ENCODE peak calls at places on chromosomes 4 and X, in nine cellular contexts. L is pancreas; K is hepatocyte; U is GM12865; F is epithelial cell of esophagus; A is fibroblast of pulmonary artery; Q is upper lobe of right lung; J is CD8-positive, alpha-beta T cell; H is AG09319. W is an unnamed sample.

GRCh38 chrX:141468940-141469339 is 115.6 kb downstream of the SPANXA1 start:
- DNase-seq in L (no peak), K (no peak), U (no peak), F (peak; percentile 49), A (peak; percentile 73), Q (no peak), J (no peak), H (no peak), W (no peak)

GRCh38 chrX:69093960-69094935 is 71.0 kb downstream of the PJA1 start:
- DNase-seq in L (peak; percentile 44), K (peak; percentile 74), U (peak; percentile 45), F (peak; percentile 64), A (peak; percentile 70), Q (no peak), J (no peak), H (peak; percentile 23), W (peak; percentile 70)

GRCh38 chr4:77305766-77306165 is 148.8 kb downstream of the CCNG2 start:
- DNase-seq in L (no peak), K (no peak), U (no peak), F (no peak), A (no peak), Q (no peak), J (no peak), H (no peak), W (no peak)

GRCh38 chr4:10161840-10162239 is 45.2 kb upstream of the WDR1 start:
- DNase-seq in L (no peak), K (no peak), U (no peak), F (no peak), A (no peak), Q (no peak), J (no peak), H (no peak), W (no peak)

GRCh38 chrX:9940397-9940796 is 26.8 kb upstream of the CLDN34 start:
- DNase-seq in L (no peak), K (no peak), U (no peak), F (peak; percentile 67), A (peak; percentile 59), Q (no peak), J (no peak), H (no peak), W (peak; percentile 3)

GRCh38 chr4:186067757-186068385 is 1.1 kb upstream of the TLR3 start:
- DNase-seq in L (peak; percentile 79), K (peak; percentile 68), U (peak; percentile 74), F (peak; percentile 56), A (peak; percentile 68), Q (peak; percentile 71), J (peak; percentile 17), H (peak; percentile 22), W (peak; percentile 45)

GRCh38 chrX:120377179-120377578 is 15.3 kb downstream of the ATP1B4 start:
- DNase-seq in L (no peak), K (no peak), U (no peak), F (no peak), A (no peak), Q (no peak), J (no peak), H (no peak), W (no peak)

GRCh38 chr4:142883433-142883832 is 37.3 kb upstream of the INPP4B start:
- DNase-seq in L (no peak), K (peak; percentile 26), U (peak; percentile 15), F (peak; percentile 12), A (no peak), Q (no peak), J (no peak), H (no peak), W (peak; percentile 13)

GRCh38 chrX:47646636-47647035 is 3.7 kb downstream of the ELK1 start:
- DNase-seq in L (no peak), K (no peak), U (no peak), F (no peak), A (no peak), Q (no peak), J (no peak), H (no peak), W (no peak)

GRCh38 chrX:47643926-47644325 is 6.4 kb downstream of the ELK1 start:
- DNase-seq in L (no peak), K (no peak), U (no peak), F (peak; percentile 13), A (peak; percentile 66), Q (no peak), J (no peak), H (no peak), W (peak; percentile 58)

GRCh38 chrX:47645530-47645929 is 4.8 kb downstream of the ELK1 start:
- DNase-seq in L (no peak), K (no peak), U (no peak), F (peak; percentile 34), A (no peak), Q (no peak), J (no peak), H (no peak), W (peak; percentile 30)

GRCh38 chrX:47648376-47648775 is 2.0 kb downstream of the ELK1 start:
- DNase-seq in L (no peak), K (no peak), U (no peak), F (no peak), A (no peak), Q (no peak), J (no peak), H (no peak), W (peak; percentile 30)

GRCh38 chrX:47644557-47645091 is 5.7 kb downstream of the ELK1 start:
- DNase-seq in L (no peak), K (peak; percentile 42), U (no peak), F (peak; percentile 37), A (peak; percentile 63), Q (no peak), J (no peak), H (no peak), W (peak; percentile 39)
- TF ChIP-seq CTCF in L (no peak), K (peak; percentile 8), U (peak; percentile 27), F (peak; percentile 57), A (peak; percentile 64), Q (peak; percentile 35), J (no peak), H (peak; percentile 40), W (peak; percentile 52)

GRCh38 chr4:23333946-23334878 is 555.6 kb downstream of the PPARGC1A start:
- DNase-seq in L (peak; percentile 15), K (peak; percentile 26), U (peak; percentile 71), F (peak; percentile 86), A (peak; percentile 96), Q (no peak), J (no peak), H (no peak), W (peak; percentile 65)
- TF ChIP-seq CTCF in L (no peak), K (peak; percentile 18), U (peak; percentile 7), F (peak; percentile 15), A (peak; percentile 4), Q (no peak), J (no peak), H (no peak), W (no peak)

GRCh38 chrX:46573331-46573895 is at the start of gene CHST7:
- DNase-seq in L (peak; percentile 30), K (peak; percentile 68), U (peak; percentile 74), F (peak; percentile 59), A (peak; percentile 61), Q (peak; percentile 84), J (peak; percentile 22), H (no peak), W (peak; percentile 71)

GRCh38 chrX:46573896-46574336 is 351 bp downstream of the CHST7 start:
- DNase-seq in L (peak; percentile 37), K (peak; percentile 57), U (peak; percentile 86), F (peak; percentile 67), A (peak; percentile 59), Q (peak; percentile 80), J (peak; percentile 45), H (no peak), W (peak; percentile 56)

GRCh38 chrX:46574337-46574940 is 874 bp downstream of the CHST7 start:
- DNase-seq in L (no peak), K (no peak), U (peak; percentile 58), F (peak; percentile 15), A (no peak), Q (no peak), J (peak; percentile 1), H (no peak), W (no peak)

GRCh38 chrX:46571423-46572294 is 1.9 kb upstream of the CHST7 start:
- DNase-seq in L (no peak), K (no peak), U (peak; percentile 58), F (no peak), A (no peak), Q (no peak), J (no peak), H (no peak), W (no peak)

DNA sequence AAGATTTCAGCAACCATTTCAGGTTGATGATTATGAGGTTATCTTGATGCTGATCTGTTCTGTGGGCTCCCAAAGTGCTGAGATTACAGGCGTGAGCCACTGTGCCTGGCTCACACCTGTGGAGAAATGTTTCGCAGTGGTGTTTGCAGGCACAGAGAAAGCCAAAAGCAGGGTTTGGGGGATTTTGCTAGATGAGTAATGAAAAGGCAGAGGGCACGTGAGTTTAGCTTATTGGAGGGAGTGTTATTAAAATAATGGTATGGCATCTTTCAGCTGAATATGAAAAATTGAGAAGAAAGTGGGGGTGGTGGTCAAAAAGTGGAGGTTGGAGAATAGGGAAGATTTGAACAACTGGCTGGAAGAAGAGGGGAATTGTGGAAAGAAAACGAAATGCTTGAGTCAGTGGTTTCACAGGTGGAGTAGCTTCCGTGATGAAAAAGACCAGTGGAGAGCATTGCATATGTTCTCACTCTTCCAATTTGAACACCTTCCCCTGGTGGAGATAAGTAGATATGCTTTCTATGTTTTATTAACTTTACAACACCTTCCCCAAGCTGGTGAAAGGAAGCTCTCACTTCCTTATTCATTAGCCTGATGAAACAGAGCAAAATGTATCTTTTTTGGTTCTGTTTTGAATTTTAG is 1.1 kb upstream of the CHST7 start:
- DNase-seq in L (no peak), K (no peak), U (peak; percentile 69), F (peak; percentile 12), A (no peak), Q (no peak), J (peak; percentile 1), H (no peak), W (no peak)
- TF ChIP-seq CTCF in L (no peak), K (no peak), U (peak; percentile 29), F (peak; percentile 6), A (peak; percentile 2), Q (no peak), J (no peak), H (no peak), W (no peak)

GRCh38 chrX:41332988-41333743 is 796 bp upstream of the DDX3X start:
- DNase-seq in L (peak; percentile 90), K (peak; percentile 89), U (peak; percentile 93), F (peak; percentile 75), A (peak; percentile 85), Q (peak; percentile 93), J (peak; percentile 81), H (no peak), W (peak; percentile 87)

GRCh38 chrX:41332005-41332404 is 2.0 kb upstream of the DDX3X start:
- DNase-seq in L (no peak), K (no peak), U (no peak), F (peak; percentile 30), A (no peak), Q (no peak), J (no peak), H (no peak), W (no peak)

GRCh38 chrX:41333994-41334865 is at the start of gene DDX3X:
- DNase-seq in L (peak; percentile 92), K (peak; percentile 89), U (peak; percentile 92), F (peak; percentile 79), A (peak; percentile 90), Q (peak; percentile 90), J (peak; percentile 71), H (peak; percentile 84), W (peak; percentile 90)

GRCh38 chrX:41333744-41333993 is 293 bp upstream of the DDX3X start:
- DNase-seq in L (no peak), K (peak; percentile 81), U (peak; percentile 92), F (peak; percentile 76), A (peak; percentile 91), Q (no peak), J (no peak), H (peak; percentile 78), W (peak; percentile 89)

DNA sequence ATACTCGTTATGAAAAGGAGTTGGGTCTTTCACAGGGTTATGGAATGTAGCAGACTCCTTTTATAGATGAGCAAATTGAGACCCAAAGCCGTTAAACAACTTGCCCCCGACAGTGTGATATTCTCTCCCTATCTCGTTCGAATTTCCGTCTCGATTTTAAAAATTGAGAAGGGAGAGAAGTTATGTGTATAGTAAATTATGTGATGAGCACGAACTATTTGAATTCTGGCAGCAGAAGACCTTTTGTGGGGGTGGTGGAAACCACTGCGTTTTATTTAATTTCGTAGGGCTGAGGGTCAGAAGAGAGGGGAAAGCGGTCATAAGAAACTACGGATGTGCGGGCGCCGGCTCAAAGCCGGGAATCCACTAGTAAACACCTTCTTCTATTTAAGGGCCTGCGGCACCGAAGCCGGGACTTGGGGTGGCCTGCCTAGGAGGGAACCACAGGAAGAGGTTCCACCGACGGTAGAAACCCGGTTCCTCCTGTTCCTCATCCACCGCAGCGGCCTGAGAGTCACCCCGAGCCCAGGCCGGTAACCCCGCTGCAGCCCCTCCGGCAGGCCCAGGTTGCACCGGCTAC is 1.5 kb upstream of the DDX3X start:
- DNase-seq in L (no peak), K (peak; percentile 37), U (peak; percentile 54), F (peak; percentile 37), A (peak; percentile 33), Q (no peak), J (peak; percentile 14), H (no peak), W (peak; percentile 49)
- TF ChIP-seq CTCF in L (no peak), K (no peak), U (no peak), F (no peak), A (no peak), Q (no peak), J (no peak), H (no peak), W (no peak)

W was measured in fibroblast of villous mesenchyme.